ENCODE peak calls at places on chromosome 12, in seven cellular contexts. One of them, this sample, is unnamed.

GRCh38 chr12:78489990-78490389 is 374.6 kb upstream of the SYT1 start:
- DNase-seq in GM13977: no peak
- DNase-seq in neural crest cell: no peak
- DNase-seq in WTC11: no peak
- DNase-seq in pancreas: no peak
- DNase-seq in A549: no peak
- DNase-seq in cardiac fibroblast: no peak
- DNase-seq in this sample: no peak

GRCh38 chr12:73598626-73599025 is 939.0 kb upstream of the ATXN7L3B start:
- DNase-seq in GM13977: no peak
- DNase-seq in pancreas: no peak
- DNase-seq in WTC11: no peak
- DNase-seq in cardiac fibroblast: no peak
- DNase-seq in A549: no peak
- DNase-seq in neural crest cell: no peak
- DNase-seq in this sample: no peak

GRCh38 chr12:8996682-8997405 is 7.5 kb downstream of the KLRG1 start:
- DNase-seq in WTC11: no peak
- DNase-seq in neural crest cell: no peak
- DNase-seq in GM13977: peak; percentile 66
- DNase-seq in cardiac fibroblast: peak; percentile 1
- DNase-seq in pancreas: no peak
- DNase-seq in A549: no peak
- DNase-seq in this sample: no peak

GRCh38 chr12:31650927-31651326 is 8.6 kb upstream of the ETFBKMT start:
- DNase-seq in neural crest cell: no peak
- DNase-seq in cardiac fibroblast: no peak
- DNase-seq in pancreas: peak; percentile 40
- DNase-seq in A549: no peak
- DNase-seq in GM13977: no peak
- DNase-seq in WTC11: no peak
- DNase-seq in this sample: no peak

GRCh38 chr12:130838284-130838950 is 633 bp downstream of the STX2 start:
- DNase-seq in GM13977: peak; percentile 52
- DNase-seq in A549: peak; percentile 25
- DNase-seq in cardiac fibroblast: peak; percentile 40
- DNase-seq in WTC11: peak; percentile 44
- DNase-seq in pancreas: peak; percentile 28
- DNase-seq in neural crest cell: peak; percentile 31
- DNase-seq in this sample: peak; percentile 68

GRCh38 chr12:53941750-53942149 is 3.1 kb downstream of the HOXC13 start:
- DNase-seq in A549: no peak
- DNase-seq in neural crest cell: no peak
- DNase-seq in pancreas: no peak
- DNase-seq in GM13977: no peak
- DNase-seq in WTC11: no peak
- DNase-seq in cardiac fibroblast: no peak
- DNase-seq in this sample: no peak

GRCh38 chr12:2753536-2753935 is 41.2 kb upstream of the FKBP4 start:
- DNase-seq in A549: no peak
- DNase-seq in WTC11: peak; percentile 21
- DNase-seq in cardiac fibroblast: no peak
- DNase-seq in GM13977: no peak
- DNase-seq in pancreas: no peak
- DNase-seq in neural crest cell: no peak
- DNase-seq in this sample: no peak

GRCh38 chr12:24565300-24565699 is 383.6 kb downstream of the BCAT1 start:
- DNase-seq in pancreas: no peak
- DNase-seq in A549: no peak
- DNase-seq in cardiac fibroblast: no peak
- DNase-seq in neural crest cell: no peak
- DNase-seq in GM13977: no peak
- DNase-seq in WTC11: peak; percentile 24
- DNase-seq in this sample: no peak

DNA sequence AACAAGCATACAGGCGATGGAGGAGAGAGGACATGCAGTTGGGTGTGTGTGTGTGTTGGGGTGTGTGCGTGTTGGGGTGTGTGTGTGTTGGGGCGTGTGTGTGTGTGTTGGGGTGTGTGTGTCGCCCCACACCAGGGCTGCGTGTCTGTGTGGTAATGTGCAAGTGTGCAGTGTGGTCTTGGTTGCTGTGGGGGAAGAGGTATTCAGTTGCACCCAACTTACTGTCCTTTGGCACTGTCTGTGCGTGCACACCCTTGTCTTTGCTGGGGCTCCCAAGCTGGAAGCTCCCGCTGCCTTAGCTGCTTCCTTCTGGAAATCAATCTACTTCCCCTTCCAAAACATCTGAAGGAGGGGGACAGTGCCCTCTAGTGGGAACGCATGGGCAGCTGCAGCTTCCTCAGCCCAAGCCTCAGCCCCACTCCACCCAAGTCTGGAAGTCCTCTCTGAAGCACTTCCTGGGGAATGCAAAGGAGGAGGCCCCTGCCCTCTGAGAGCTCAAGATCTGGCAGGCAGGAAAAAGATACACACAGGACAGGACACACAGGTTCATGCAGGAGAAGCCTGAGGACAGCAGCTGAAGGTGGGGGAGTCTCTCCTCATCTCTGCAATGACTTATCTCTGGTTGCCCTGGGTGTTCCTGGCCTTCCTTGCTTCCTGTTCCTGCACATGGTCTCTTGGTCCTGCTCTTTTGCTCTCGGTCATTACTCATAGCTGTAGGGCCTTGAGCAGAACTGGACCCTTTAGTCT is 13.1 kb downstream of the ASIC1 start:
- DNase-seq in pancreas: peak; percentile 65
- DNase-seq in A549: peak; percentile 71
- DNase-seq in cardiac fibroblast: peak; percentile 90
- DNase-seq in neural crest cell: peak; percentile 90
- DNase-seq in WTC11: peak; percentile 84
- DNase-seq in GM13977: peak; percentile 71
- DNase-seq in this sample: peak; percentile 83
- TF ChIP-seq CTCF in pancreas: peak; percentile 93
- TF ChIP-seq CTCF in A549: peak; percentile 92
- TF ChIP-seq CTCF in cardiac fibroblast: peak; percentile 98
- TF ChIP-seq CTCF in neural crest cell: peak; percentile 91
- TF ChIP-seq CTCF in WTC11: peak; percentile 91
- TF ChIP-seq CTCF in GM13977: peak; percentile 94
- TF ChIP-seq CTCF in this sample: peak; percentile 85

GRCh38 chr12:98861232-98861631 is 216.1 kb downstream of the APAF1 start:
- DNase-seq in pancreas: no peak
- DNase-seq in cardiac fibroblast: no peak
- DNase-seq in WTC11: no peak
- DNase-seq in neural crest cell: no peak
- DNase-seq in GM13977: no peak
- DNase-seq in A549: no peak
- DNase-seq in this sample: no peak
- TF ChIP-seq CTCF in pancreas: no peak
- TF ChIP-seq CTCF in cardiac fibroblast: no peak
- TF ChIP-seq CTCF in WTC11: no peak
- TF ChIP-seq CTCF in neural crest cell: no peak
- TF ChIP-seq CTCF in GM13977: no peak
- TF ChIP-seq CTCF in A549: no peak
- TF ChIP-seq CTCF in this sample: no peak

GRCh38 chr12:26097046-26097878 is 27.6 kb downstream of the BHLHE41 start:
- DNase-seq in GM13977: peak; percentile 57
- DNase-seq in cardiac fibroblast: peak; percentile 86
- DNase-seq in WTC11: peak; percentile 65
- DNase-seq in A549: peak; percentile 86
- DNase-seq in pancreas: peak; percentile 56
- DNase-seq in neural crest cell: peak; percentile 53
- DNase-seq in this sample: peak; percentile 76

GRCh38 chr12:26090853-26091510 is 33.9 kb downstream of the BHLHE41 start:
- DNase-seq in pancreas: no peak
- DNase-seq in cardiac fibroblast: peak; percentile 41
- DNase-seq in A549: no peak
- DNase-seq in WTC11: no peak
- DNase-seq in GM13977: no peak
- DNase-seq in neural crest cell: no peak
- DNase-seq in this sample: no peak

GRCh38 chr12:26092706-26093105 is 32.1 kb downstream of the BHLHE41 start:
- DNase-seq in pancreas: no peak
- DNase-seq in GM13977: no peak
- DNase-seq in A549: no peak
- DNase-seq in neural crest cell: no peak
- DNase-seq in WTC11: no peak
- DNase-seq in cardiac fibroblast: peak; percentile 51
- DNase-seq in this sample: no peak

GRCh38 chr12:26088999-26089398 is 35.8 kb downstream of the BHLHE41 start:
- DNase-seq in neural crest cell: no peak
- DNase-seq in GM13977: peak; percentile 35
- DNase-seq in WTC11: no peak
- DNase-seq in cardiac fibroblast: no peak
- DNase-seq in pancreas: no peak
- DNase-seq in A549: no peak
- DNase-seq in this sample: no peak

DNA sequence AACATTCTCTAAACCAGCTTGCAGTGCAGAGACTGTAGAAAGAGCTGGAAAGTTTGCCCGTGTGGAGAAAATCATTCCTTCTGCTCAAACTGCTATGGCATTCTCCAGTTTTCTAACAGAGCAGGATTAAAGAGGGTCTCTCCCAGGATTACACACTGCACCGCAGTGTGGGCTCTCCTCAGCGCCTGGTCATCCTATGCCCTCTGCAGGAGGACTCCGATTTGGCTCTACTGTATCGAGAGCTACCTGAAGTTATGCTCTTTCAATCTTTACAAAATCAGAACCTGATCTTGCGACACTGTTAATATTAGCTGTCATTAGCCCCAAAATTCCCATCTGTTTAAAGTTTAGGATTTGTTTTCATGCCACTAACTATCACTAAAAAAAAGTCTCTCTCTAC is 33.0 kb downstream of the BHLHE41 start:
- DNase-seq in neural crest cell: no peak
- DNase-seq in A549: no peak
- DNase-seq in WTC11: peak; percentile 40
- DNase-seq in pancreas: no peak
- DNase-seq in cardiac fibroblast: no peak
- DNase-seq in GM13977: no peak
- DNase-seq in this sample: no peak
- TF ChIP-seq CTCF in neural crest cell: peak; percentile 27
- TF ChIP-seq CTCF in A549: no peak
- TF ChIP-seq CTCF in WTC11: no peak
- TF ChIP-seq CTCF in pancreas: no peak
- TF ChIP-seq CTCF in cardiac fibroblast: peak; percentile 23
- TF ChIP-seq CTCF in GM13977: no peak
- TF ChIP-seq CTCF in this sample: no peak

DNA sequence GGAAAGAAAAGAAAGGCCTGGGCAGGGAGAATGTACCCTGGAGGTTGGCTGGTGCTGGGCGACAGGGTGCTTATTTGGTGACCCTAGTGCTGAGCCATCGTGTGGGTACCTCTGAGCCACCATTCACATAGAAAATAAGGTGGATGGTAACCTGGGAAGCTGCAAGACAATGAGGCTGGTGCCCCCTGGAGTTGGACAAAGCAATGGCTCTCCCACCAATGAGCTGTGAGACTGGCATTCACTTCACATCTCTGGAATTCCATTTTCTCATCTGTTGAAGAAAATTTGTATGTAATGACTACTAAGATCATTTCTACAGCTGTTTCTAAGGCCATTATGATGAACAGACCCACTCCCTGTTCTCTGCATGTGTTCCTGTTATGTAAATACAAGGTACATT is 63.1 kb upstream of the IGF1 start:
- DNase-seq in neural crest cell: no peak
- DNase-seq in pancreas: no peak
- DNase-seq in WTC11: no peak
- DNase-seq in cardiac fibroblast: no peak
- DNase-seq in A549: no peak
- DNase-seq in GM13977: no peak
- DNase-seq in this sample: no peak
- TF ChIP-seq CTCF in neural crest cell: no peak
- TF ChIP-seq CTCF in pancreas: no peak
- TF ChIP-seq CTCF in WTC11: no peak
- TF ChIP-seq CTCF in cardiac fibroblast: no peak
- TF ChIP-seq CTCF in A549: no peak
- TF ChIP-seq CTCF in GM13977: peak; percentile 42
- TF ChIP-seq CTCF in this sample: no peak

GRCh38 chr12:20142956-20143355 is 225.4 kb upstream of the PDE3A start:
- DNase-seq in neural crest cell: no peak
- DNase-seq in cardiac fibroblast: no peak
- DNase-seq in A549: no peak
- DNase-seq in GM13977: peak; percentile 9
- DNase-seq in pancreas: no peak
- DNase-seq in WTC11: no peak
- DNase-seq in this sample: no peak

GRCh38 chr12:20142295-20142694 is 226.0 kb upstream of the PDE3A start:
- DNase-seq in neural crest cell: no peak
- DNase-seq in WTC11: no peak
- DNase-seq in GM13977: no peak
- DNase-seq in pancreas: no peak
- DNase-seq in cardiac fibroblast: no peak
- DNase-seq in A549: no peak
- DNase-seq in this sample: no peak

GRCh38 chr12:20144341-20144740 is 224.0 kb upstream of the PDE3A start:
- DNase-seq in WTC11: no peak
- DNase-seq in pancreas: no peak
- DNase-seq in neural crest cell: no peak
- DNase-seq in cardiac fibroblast: no peak
- DNase-seq in GM13977: peak; percentile 38
- DNase-seq in A549: no peak
- DNase-seq in this sample: no peak

DNA sequence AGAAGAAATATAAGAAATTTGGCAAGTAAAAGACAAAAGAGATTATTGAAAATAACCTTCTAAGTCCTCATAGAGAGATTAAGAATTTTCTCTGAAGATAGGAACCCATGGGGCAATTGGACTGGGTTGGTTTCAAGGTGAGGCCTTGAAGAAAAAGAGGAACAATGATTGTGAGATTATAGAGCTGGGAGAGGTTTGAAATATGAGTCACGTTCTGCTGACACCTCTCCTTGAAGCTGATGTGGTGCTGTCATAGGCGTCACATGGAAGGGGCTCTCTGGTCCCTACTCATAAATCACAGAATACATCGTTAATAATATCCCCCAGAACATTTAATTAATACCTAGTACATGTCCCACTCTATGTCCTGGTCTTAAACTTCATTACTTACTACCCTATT is 227.6 kb upstream of the PDE3A start:
- DNase-seq in pancreas: no peak
- DNase-seq in A549: no peak
- DNase-seq in GM13977: no peak
- DNase-seq in neural crest cell: no peak
- DNase-seq in cardiac fibroblast: no peak
- DNase-seq in WTC11: no peak
- DNase-seq in this sample: no peak
- TF ChIP-seq CTCF in pancreas: no peak
- TF ChIP-seq CTCF in A549: no peak
- TF ChIP-seq CTCF in GM13977: no peak
- TF ChIP-seq CTCF in neural crest cell: no peak
- TF ChIP-seq CTCF in cardiac fibroblast: no peak
- TF ChIP-seq CTCF in WTC11: no peak
- TF ChIP-seq CTCF in this sample: no peak

GRCh38 chr12:69602954-69603353 is 7.8 kb downstream of the LRRC10 start:
- DNase-seq in neural crest cell: no peak
- DNase-seq in pancreas: no peak
- DNase-seq in GM13977: no peak
- DNase-seq in cardiac fibroblast: no peak
- DNase-seq in A549: no peak
- DNase-seq in WTC11: no peak
- DNase-seq in this sample: no peak
- TF ChIP-seq CTCF in neural crest cell: peak; percentile 33
- TF ChIP-seq CTCF in pancreas: no peak
- TF ChIP-seq CTCF in GM13977: no peak
- TF ChIP-seq CTCF in cardiac fibroblast: no peak
- TF ChIP-seq CTCF in A549: no peak
- TF ChIP-seq CTCF in WTC11: no peak
- TF ChIP-seq CTCF in this sample: no peak

GRCh38 chr12:5433081-5433839 is 1.4 kb downstream of the NTF3 start:
- DNase-seq in cardiac fibroblast: no peak
- DNase-seq in A549: no peak
- DNase-seq in neural crest cell: peak; percentile 9
- DNase-seq in GM13977: no peak
- DNase-seq in WTC11: peak; percentile 42
- DNase-seq in pancreas: no peak
- DNase-seq in this sample: peak; percentile 53
- TF ChIP-seq CTCF in cardiac fibroblast: no peak
- TF ChIP-seq CTCF in A549: no peak
- TF ChIP-seq CTCF in neural crest cell: no peak
- TF ChIP-seq CTCF in GM13977: no peak
- TF ChIP-seq CTCF in WTC11: no peak
- TF ChIP-seq CTCF in pancreas: no peak
- TF ChIP-seq CTCF in this sample: no peak

This sample was measured in glutamatergic neuron.